ENCODE peak calls at places on chromosomes 2 and 18, in nine cellular contexts. P is GM23338, S is MM.1S, A is left lung, N is heart right ventricle, W is DND-41, J is neural progenitor cell, O is keratinocyte, I is fibroblast of lung. B is an unnamed sample. For H3K36me3, the result is how much of the 10 kb centered on the place peaks cover.

GRCh38 chr2:164917296-164917903 is 37.9 kb downstream of the SLC38A11 start:
- DNase-seq in I (peak), P (peak), A (peak), O (no peak), W (no peak), S (no peak), N (peak), J (peak), B (no peak)

GRCh38 chr2:2147024-2147900 is 183.8 kb downstream of the MYT1L start:
- DNase-seq in O (no peak), A (no peak), W (no peak), I (no peak), S (no peak), N (no peak), P (peak), J (peak), B (no peak)

GRCh38 chr2:175167076-175167791 is 769 bp downstream of the ATF2 start:
- DNase-seq in W (no peak), J (no peak), O (no peak), A (peak), N (peak), I (peak), S (no peak), P (peak), B (no peak)

GRCh38 chr2:21358971-21359370 is 235.2 kb downstream of the TDRD15 start:
- DNase-seq in J (no peak), N (no peak), W (no peak), P (no peak), O (no peak), I (no peak), A (no peak), S (no peak), B (no peak)

GRCh38 chr18:45316127-45316526 is 299.1 kb upstream of the SLC14A2 start:
- DNase-seq in N (no peak), P (peak), I (no peak), S (no peak), J (peak), A (no peak), W (no peak), O (no peak), B (no peak)

GRCh38 chr2:106805716-106806115 is 80.3 kb downstream of the ST6GAL2 start:
- DNase-seq in I (no peak), A (no peak), J (no peak), O (no peak), N (no peak), W (no peak), P (peak), S (no peak), B (no peak)

GRCh38 chr2:101145406-101145805 is 5.8 kb downstream of the TBC1D8 start:
- DNase-seq in O (no peak), J (no peak), I (no peak), S (no peak), W (no peak), P (peak), A (no peak), N (no peak), B (no peak)

GRCh38 chr2:120861576-120862191 is 126.0 kb downstream of the GLI2 start:
- DNase-seq in P (no peak), W (no peak), I (no peak), S (no peak), J (peak), A (no peak), N (no peak), O (no peak), B (no peak)

GRCh38 chr2:204234248-204234647 is 297.7 kb downstream of the ICOS start:
- DNase-seq in J (no peak), W (no peak), N (no peak), S (no peak), O (no peak), I (no peak), P (no peak), A (no peak), B (no peak)

GRCh38 chr2:104572856-104573255 is 281.1 kb upstream of the POU3F3 start:
- DNase-seq in N (no peak), P (no peak), I (no peak), O (no peak), S (no peak), J (no peak), W (no peak), A (no peak), B (no peak)

GRCh38 chr2:16228951-16229350 is 288.6 kb downstream of the MYCN start:
- DNase-seq in I (no peak), O (no peak), P (no peak), W (no peak), A (no peak), N (no peak), J (no peak), S (no peak), B (no peak)

GRCh38 chr2:218964041-218964771 is 4.7 kb downstream of the CDK5R2 start:
- DNase-seq in O (peak), I (peak), J (peak), S (no peak), P (peak), A (no peak), W (no peak), N (no peak), B (no peak)

GRCh38 chr2:30293303-30293912 is 62.1 kb downstream of the LBH start:
- DNase-seq in P (no peak), N (no peak), J (no peak), S (no peak), I (peak), A (peak), W (no peak), O (no peak), B (peak)

GRCh38 chr18:10210077-10210476 is 244.4 kb upstream of the APCDD1 start:
- DNase-seq in N (no peak), P (no peak), S (no peak), O (no peak), A (no peak), J (peak), W (no peak), I (no peak), B (no peak)

GRCh38 chr2:74334931-74335333 is 8.3 kb downstream of the SLC4A5 start:
- DNase-seq in J (peak), A (peak), N (peak), I (peak), P (peak), O (peak), S (peak), W (peak), B (peak)

GRCh38 chr2:20614201-20615045 is 36.5 kb downstream of the HS1BP3 start:
- DNase-seq in W (no peak), A (peak), J (peak), O (no peak), P (peak), N (no peak), S (peak), I (peak), B (no peak)

GRCh38 chr2:117470311-117471095 is 344.0 kb upstream of the DDX18 start:
- DNase-seq in W (peak), J (peak), P (peak), I (no peak), O (no peak), S (peak), N (peak), A (no peak), B (no peak)
- TF ChIP-seq CTCF in W (peak), J (peak), P (peak), I (peak), O (peak), S (peak), N (peak), A (peak), B (no peak)

GRCh38 chr18:12628706-12629702 is 28.9 kb downstream of the SPIRE1 start:
- DNase-seq in A (no peak), I (peak), W (no peak), S (no peak), N (no peak), J (no peak), P (no peak), O (no peak), B (no peak)
- H3K4me3 ChIP-seq in A (no peak), I (no peak), W (no peak), S (no peak), N (no peak), J (no peak), P (no peak), O (peak), B (no peak)

GRCh38 chr2:108776475-108776874 is 10.1 kb upstream of the CCDC138 start:
- DNase-seq in A (no peak), I (no peak), J (no peak), N (no peak), O (no peak), P (no peak), S (peak), W (no peak), B (no peak)
- H3K36me3 ChIP-seq in A (under half), I (under half), J (under half), N (half or more), O (under half), P (under half), S (under half), W (half or more), B (under half)

DNA sequence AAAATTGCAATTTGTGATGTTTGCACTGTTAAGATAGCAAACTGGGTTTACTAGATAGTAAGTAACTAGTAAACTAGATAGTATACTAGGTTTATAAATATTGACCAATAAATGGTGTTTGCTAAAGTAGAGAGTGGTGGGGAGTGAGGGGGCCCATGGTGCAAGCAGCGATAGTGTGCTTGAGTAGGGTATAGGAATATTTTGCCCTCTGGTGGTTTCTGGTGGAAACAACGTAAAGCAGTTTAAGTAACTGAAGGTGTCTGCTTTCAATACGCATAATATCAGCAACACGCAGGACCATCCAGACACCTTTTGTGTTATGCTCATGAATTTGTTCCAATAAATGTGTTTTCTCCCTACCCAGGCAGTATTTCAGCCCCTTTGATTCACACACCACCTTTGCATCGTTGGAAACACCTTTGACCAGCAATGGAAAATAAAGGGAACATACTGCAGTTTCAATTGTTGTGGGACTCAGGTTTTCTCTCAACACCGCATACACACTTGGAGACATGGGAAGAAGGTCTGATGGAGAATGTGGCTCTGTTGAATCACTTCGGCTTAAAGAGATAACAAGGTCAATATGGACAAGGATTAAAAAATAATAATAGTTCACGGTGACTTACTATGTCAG is 16.7 kb upstream of the STAT1 start:
- DNase-seq in O (no peak), S (peak), A (no peak), P (peak), N (no peak), W (peak), J (peak), I (peak), B (no peak)
- TF ChIP-seq CTCF in O (peak), S (peak), A (peak), P (peak), N (peak), W (peak), J (peak), I (peak), B (peak)

DNA sequence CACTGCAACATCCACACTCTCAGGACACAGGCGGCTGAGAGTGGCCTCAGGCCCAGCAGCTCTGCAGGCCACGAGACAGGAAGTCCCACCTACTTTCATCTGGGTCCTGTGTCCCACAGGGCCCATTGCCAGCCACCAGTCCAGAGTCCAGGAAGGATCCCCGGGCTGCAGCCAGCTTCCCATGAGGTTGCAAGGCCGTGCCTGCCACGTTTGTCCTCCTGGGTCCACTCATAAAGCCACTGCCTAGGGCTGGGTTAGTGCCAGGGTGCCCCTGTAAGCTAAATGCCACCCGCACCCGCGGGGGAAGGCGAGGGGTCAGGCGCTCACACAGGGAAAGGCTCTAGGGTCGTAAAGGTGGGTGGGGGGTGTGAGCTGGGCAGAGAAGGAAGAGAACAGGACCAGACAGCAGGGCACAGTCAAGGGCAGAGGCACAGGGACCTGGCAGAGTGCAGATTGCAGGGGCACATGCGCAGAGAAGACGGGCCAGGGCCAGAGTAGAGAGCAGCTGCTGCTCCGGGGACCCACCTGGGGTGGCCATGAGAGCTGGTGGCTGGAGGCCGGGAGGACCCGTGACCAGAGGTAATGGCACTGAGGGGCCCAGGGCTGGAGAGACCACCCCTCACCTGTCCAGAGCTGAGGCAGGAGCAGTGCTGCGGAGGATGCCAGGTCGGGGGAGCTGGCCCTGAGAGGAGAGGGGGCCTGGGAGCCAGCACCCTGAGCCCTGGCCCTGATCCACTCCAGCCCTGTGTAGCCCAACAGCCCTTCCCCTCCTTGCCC is 8.0 kb downstream of the AGXT start:
- DNase-seq in O (no peak), S (no peak), I (no peak), N (no peak), A (peak), P (no peak), W (no peak), J (no peak), B (no peak)
- H3K4me3 ChIP-seq in O (no peak), S (no peak), I (no peak), N (no peak), A (no peak), P (no peak), W (no peak), J (no peak), B (no peak)